ENCODE peak calls at places on chromosomes 6 and 20, in eight cellular contexts. M is effector CD8-positive, alpha-beta T cell; X is AG09309; H is T-helper 9 cell; G is heart right ventricle; I is GM12892; B is GM18507; L is stromal cell of bone marrow. K is an unnamed sample.

GRCh38 chr20:14963262-14963663 is 625.9 kb upstream of the FLRT3 start:
- DNase-seq in M (no peak), X (no peak), H (no peak), G (no peak), I (no peak), B (no peak), L (no peak), K (no peak)

GRCh38 chr6:43331470-43331869 is 22.8 kb upstream of the CRIP3 start:
- DNase-seq in M (no peak), X (no peak), H (no peak), G (no peak), I (no peak), B (no peak), L (no peak), K (no peak)

GRCh38 chr6:53014744-53015143 is 19.7 kb upstream of the GSTA4 start:
- DNase-seq in M (no peak), X (no peak), H (no peak), G (no peak), I (no peak), B (no peak), L (no peak), K (no peak)

GRCh38 chr6:37972994-37973757 is 153.6 kb downstream of the ZFAND3 start:
- DNase-seq in M (no peak), X (peak; percentile 40), H (no peak), G (no peak), I (no peak), B (no peak), L (no peak), K (no peak)

GRCh38 chr20:36574278-36575065 is 1.1 kb downstream of the TGIF2 start:
- DNase-seq in M (peak; percentile 40), X (no peak), H (peak; percentile 37), G (peak; percentile 46), I (peak; percentile 48), B (peak; percentile 22), L (no peak), K (peak; percentile 56)

GRCh38 chr20:36181934-36182603 is 27.5 kb downstream of the EPB41L1 start:
- DNase-seq in M (no peak), X (peak; percentile 16), H (no peak), G (no peak), I (no peak), B (no peak), L (peak; percentile 49), K (no peak)

GRCh38 chr20:57220187-57221165 is 46.0 kb downstream of the BMP7 start:
- DNase-seq in M (no peak), X (peak; percentile 1), H (no peak), G (no peak), I (no peak), B (no peak), L (no peak), K (no peak)

GRCh38 chr6:134176283-134176975 is 124.0 kb upstream of the SLC2A12 start:
- DNase-seq in M (no peak), X (no peak), H (peak; percentile 3), G (peak; percentile 66), I (no peak), B (no peak), L (no peak), K (peak; percentile 29)

K was measured in progenitor cell of endocrine pancreas.